ENCODE peak calls at places on chromosomes 12 and 14, in four cellular contexts. One of them, this sample, is unnamed.

GRCh38 chr12:87995581-87996178 is 33.5 kb downstream of the C12orf50 start:
- DNase-seq in brain microvascular endothelial cell: peak; percentile 67
- DNase-seq in lung: peak; percentile 51
- DNase-seq in choroid plexus epithelial cell: peak; percentile 89
- DNase-seq in this sample: peak; percentile 44

GRCh38 chr14:67879026-67879425 is 59.4 kb downstream of the RAD51B start:
- DNase-seq in brain microvascular endothelial cell: no peak
- DNase-seq in lung: no peak
- DNase-seq in choroid plexus epithelial cell: no peak
- DNase-seq in this sample: no peak

GRCh38 chr14:55832122-55832911 is 252.3 kb downstream of the KTN1 start:
- DNase-seq in brain microvascular endothelial cell: peak; percentile 11
- DNase-seq in lung: no peak
- DNase-seq in choroid plexus epithelial cell: peak; percentile 37
- DNase-seq in this sample: no peak

GRCh38 chr14:74346341-74346740 is 1.9 kb upstream of the VRTN start:
- DNase-seq in brain microvascular endothelial cell: no peak
- DNase-seq in lung: no peak
- DNase-seq in choroid plexus epithelial cell: no peak
- DNase-seq in this sample: no peak

GRCh38 chr12:126042286-126042685 is 977.1 kb downstream of the AACS start:
- DNase-seq in brain microvascular endothelial cell: no peak
- DNase-seq in lung: no peak
- DNase-seq in choroid plexus epithelial cell: no peak
- DNase-seq in this sample: no peak

GRCh38 chr14:67428501-67429031 is 16.6 kb upstream of the PLEK2 start:
- DNase-seq in brain microvascular endothelial cell: peak; percentile 55
- DNase-seq in lung: no peak
- DNase-seq in choroid plexus epithelial cell: peak; percentile 79
- DNase-seq in this sample: peak; percentile 66

GRCh38 chr12:96153131-96153724 is 40.9 kb upstream of the ELK3 start:
- DNase-seq in brain microvascular endothelial cell: no peak
- DNase-seq in lung: no peak
- DNase-seq in choroid plexus epithelial cell: no peak
- DNase-seq in this sample: no peak

GRCh38 chr12:87793134-87793533 is 236.1 kb downstream of the C12orf50 start:
- DNase-seq in brain microvascular endothelial cell: peak; percentile 78
- DNase-seq in lung: no peak
- DNase-seq in choroid plexus epithelial cell: peak; percentile 74
- DNase-seq in this sample: peak; percentile 35

GRCh38 chr12:2284321-2284813 is 231.6 kb downstream of the CACNA1C start:
- DNase-seq in brain microvascular endothelial cell: peak; percentile 37
- DNase-seq in lung: no peak
- DNase-seq in choroid plexus epithelial cell: peak; percentile 87
- DNase-seq in this sample: peak; percentile 66

GRCh38 chr12:44972746-44973421 is 78.0 kb downstream of the DBX2 start:
- DNase-seq in brain microvascular endothelial cell: no peak
- DNase-seq in lung: no peak
- DNase-seq in choroid plexus epithelial cell: peak; percentile 2
- DNase-seq in this sample: peak; percentile 3

GRCh38 chr12:53052419-53053222 is 2.8 kb downstream of the TNS2 start:
- DNase-seq in brain microvascular endothelial cell: peak; percentile 67
- DNase-seq in lung: peak; percentile 91
- DNase-seq in choroid plexus epithelial cell: peak; percentile 91
- DNase-seq in this sample: peak; percentile 81

GRCh38 chr12:131049569-131050339 is 96.0 kb downstream of the ADGRD1 start:
- DNase-seq in brain microvascular endothelial cell: no peak
- DNase-seq in lung: no peak
- DNase-seq in choroid plexus epithelial cell: no peak
- DNase-seq in this sample: no peak

GRCh38 chr14:85948163-85948562 is 418.2 kb downstream of the FLRT2 start:
- DNase-seq in brain microvascular endothelial cell: no peak
- DNase-seq in lung: no peak
- DNase-seq in choroid plexus epithelial cell: no peak
- DNase-seq in this sample: no peak

GRCh38 chr14:103521438-103521961 is 1.1 kb downstream of the CKB start:
- DNase-seq in brain microvascular endothelial cell: no peak
- DNase-seq in lung: no peak
- DNase-seq in choroid plexus epithelial cell: no peak
- DNase-seq in this sample: no peak

GRCh38 chr12:15563683-15564082 is 225.5 kb downstream of the EPS8 start:
- DNase-seq in brain microvascular endothelial cell: peak; percentile 24
- DNase-seq in lung: no peak
- DNase-seq in choroid plexus epithelial cell: peak; percentile 68
- DNase-seq in this sample: peak; percentile 70

GRCh38 chr14:24938593-24938992 is 111.4 kb downstream of the STXBP6 start:
- DNase-seq in brain microvascular endothelial cell: no peak
- DNase-seq in lung: no peak
- DNase-seq in choroid plexus epithelial cell: peak; percentile 4
- DNase-seq in this sample: no peak

GRCh38 chr14:26132061-26132460 is 465.8 kb downstream of the NOVA1 start:
- DNase-seq in brain microvascular endothelial cell: peak; percentile 22
- DNase-seq in lung: no peak
- DNase-seq in choroid plexus epithelial cell: peak; percentile 68
- DNase-seq in this sample: no peak

GRCh38 chr12:46675736-46676135 is 150.1 kb downstream of the SLC38A4 start:
- DNase-seq in brain microvascular endothelial cell: peak; percentile 26
- DNase-seq in lung: no peak
- DNase-seq in choroid plexus epithelial cell: peak; percentile 67
- DNase-seq in this sample: peak; percentile 71

GRCh38 chr12:116749884-116750283 is 11.8 kb downstream of the RNFT2 start:
- DNase-seq in brain microvascular endothelial cell: no peak
- DNase-seq in lung: no peak
- DNase-seq in choroid plexus epithelial cell: no peak
- DNase-seq in this sample: no peak

GRCh38 chr12:115823635-115824034 is 453.9 kb downstream of the MED13L start:
- DNase-seq in brain microvascular endothelial cell: no peak
- DNase-seq in lung: no peak
- DNase-seq in choroid plexus epithelial cell: no peak
- DNase-seq in this sample: no peak

GRCh38 chr14:67317822-67318221 is 41.8 kb downstream of the ATP6V1D start:
- DNase-seq in brain microvascular endothelial cell: no peak
- DNase-seq in lung: no peak
- DNase-seq in choroid plexus epithelial cell: no peak
- DNase-seq in this sample: no peak

GRCh38 chr12:30323008-30323407 is 372.7 kb downstream of the IPO8 start:
- DNase-seq in brain microvascular endothelial cell: no peak
- DNase-seq in lung: no peak
- DNase-seq in choroid plexus epithelial cell: peak; percentile 4
- DNase-seq in this sample: peak; percentile 4
- TF ChIP-seq CTCF in brain microvascular endothelial cell: peak; percentile 21
- TF ChIP-seq CTCF in lung: no peak
- TF ChIP-seq CTCF in choroid plexus epithelial cell: peak; percentile 34
- TF ChIP-seq CTCF in this sample: no peak

DNA sequence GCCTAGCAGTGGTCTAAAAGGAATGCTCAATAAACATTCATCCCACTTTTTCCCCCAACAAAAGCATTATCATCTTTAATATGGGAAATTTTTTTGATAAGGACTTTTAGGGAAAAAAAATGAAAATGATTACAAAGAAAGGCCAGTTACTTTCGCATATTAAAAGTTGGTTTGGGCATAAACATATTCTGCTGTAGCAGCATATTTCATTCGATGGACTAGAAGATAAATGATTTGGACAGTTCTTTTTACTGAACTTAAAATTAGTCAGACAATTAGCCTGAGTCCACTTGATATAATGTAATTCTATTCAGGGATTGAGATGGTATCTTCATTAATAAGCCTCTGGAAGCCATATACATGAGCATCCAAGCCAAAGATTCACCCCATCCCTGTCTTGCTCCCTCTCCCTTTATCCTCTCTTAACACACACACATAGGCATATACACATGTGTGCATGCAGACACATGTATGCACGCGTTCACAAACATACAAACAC is 299.1 kb downstream of the NUAK1 start:
- DNase-seq in brain microvascular endothelial cell: no peak
- DNase-seq in lung: no peak
- DNase-seq in choroid plexus epithelial cell: no peak
- DNase-seq in this sample: no peak
- TF ChIP-seq CTCF in brain microvascular endothelial cell: no peak
- TF ChIP-seq CTCF in lung: no peak
- TF ChIP-seq CTCF in choroid plexus epithelial cell: no peak
- TF ChIP-seq CTCF in this sample: no peak

GRCh38 chr12:7108042-7108927 is 729 bp downstream of the C1RL start:
- DNase-seq in brain microvascular endothelial cell: peak; percentile 33
- DNase-seq in lung: peak; percentile 85
- DNase-seq in choroid plexus epithelial cell: peak; percentile 78
- DNase-seq in this sample: peak; percentile 92
- TF ChIP-seq CTCF in brain microvascular endothelial cell: no peak
- TF ChIP-seq CTCF in lung: no peak
- TF ChIP-seq CTCF in choroid plexus epithelial cell: no peak
- TF ChIP-seq CTCF in this sample: no peak

GRCh38 chr12:89782807-89783206 is 74.2 kb upstream of the ATP2B1 start:
- DNase-seq in brain microvascular endothelial cell: no peak
- DNase-seq in lung: no peak
- DNase-seq in choroid plexus epithelial cell: no peak
- DNase-seq in this sample: no peak
- TF ChIP-seq CTCF in brain microvascular endothelial cell: no peak
- TF ChIP-seq CTCF in lung: no peak
- TF ChIP-seq CTCF in choroid plexus epithelial cell: no peak
- TF ChIP-seq CTCF in this sample: no peak

GRCh38 chr12:19675361-19675760 is 236.1 kb downstream of the AEBP2 start:
- DNase-seq in brain microvascular endothelial cell: no peak
- DNase-seq in lung: no peak
- DNase-seq in choroid plexus epithelial cell: no peak
- DNase-seq in this sample: no peak

GRCh38 chr12:19683178-19683927 is 244.1 kb downstream of the AEBP2 start:
- DNase-seq in brain microvascular endothelial cell: peak; percentile 59
- DNase-seq in lung: no peak
- DNase-seq in choroid plexus epithelial cell: peak; percentile 76
- DNase-seq in this sample: peak; percentile 22

DNA sequence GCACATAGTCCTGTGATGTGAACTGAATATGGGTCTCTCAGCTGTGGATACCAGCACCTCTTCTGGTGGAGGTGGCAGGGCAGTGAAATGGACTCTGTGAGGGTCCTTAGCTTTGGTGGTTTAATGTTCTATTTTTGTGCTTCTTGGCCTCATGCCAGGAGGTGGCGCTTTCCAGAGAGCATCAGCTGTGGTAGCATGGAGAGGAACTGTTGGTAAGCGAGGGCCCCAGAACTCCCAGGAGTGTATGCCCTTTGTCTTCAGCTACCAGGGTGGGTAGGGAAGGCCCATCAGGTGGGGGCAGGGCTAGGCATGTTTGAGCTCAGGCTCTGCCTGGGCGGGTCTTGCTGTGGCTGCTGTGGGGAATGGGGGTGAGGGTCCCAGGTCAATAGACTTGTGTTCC is 241.7 kb downstream of the AEBP2 start:
- DNase-seq in brain microvascular endothelial cell: no peak
- DNase-seq in lung: no peak
- DNase-seq in choroid plexus epithelial cell: no peak
- DNase-seq in this sample: no peak
- TF ChIP-seq CTCF in brain microvascular endothelial cell: no peak
- TF ChIP-seq CTCF in lung: no peak
- TF ChIP-seq CTCF in choroid plexus epithelial cell: no peak
- TF ChIP-seq CTCF in this sample: no peak

GRCh38 chr12:93896962-93897361 is 219.8 kb downstream of the CRADD start:
- DNase-seq in brain microvascular endothelial cell: no peak
- DNase-seq in lung: no peak
- DNase-seq in choroid plexus epithelial cell: no peak
- DNase-seq in this sample: no peak

GRCh38 chr12:93895096-93895460 is 217.9 kb downstream of the CRADD start:
- DNase-seq in brain microvascular endothelial cell: no peak
- DNase-seq in lung: no peak
- DNase-seq in choroid plexus epithelial cell: peak; percentile 64
- DNase-seq in this sample: no peak

GRCh38 chr12:93892431-93893210 is 215.4 kb downstream of the CRADD start:
- DNase-seq in brain microvascular endothelial cell: no peak
- DNase-seq in lung: no peak
- DNase-seq in choroid plexus epithelial cell: no peak
- DNase-seq in this sample: no peak

GRCh38 chr12:93894391-93895095 is 217.4 kb downstream of the CRADD start:
- DNase-seq in brain microvascular endothelial cell: peak; percentile 24
- DNase-seq in lung: peak; percentile 43
- DNase-seq in choroid plexus epithelial cell: peak; percentile 70
- DNase-seq in this sample: peak; percentile 66

DNA sequence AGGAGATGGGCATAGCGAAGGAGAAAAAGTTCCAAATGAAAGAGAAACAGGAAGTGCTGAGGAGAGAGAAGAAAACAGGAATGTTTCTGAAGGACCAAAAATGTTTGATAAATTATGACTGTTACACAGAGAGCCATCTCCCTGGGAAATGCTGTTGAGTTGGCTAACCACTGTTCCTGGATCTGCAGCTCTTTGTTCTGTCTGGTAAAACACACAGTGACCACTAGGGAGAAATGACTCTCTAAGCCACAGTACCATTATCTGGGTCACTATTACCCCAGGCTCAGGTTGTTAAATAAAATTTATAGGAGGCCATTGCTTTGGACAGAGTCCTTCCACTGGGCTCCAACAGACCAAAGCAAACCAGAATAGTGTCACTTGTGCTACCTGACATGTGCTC is 219.3 kb downstream of the CRADD start:
- DNase-seq in brain microvascular endothelial cell: no peak
- DNase-seq in lung: no peak
- DNase-seq in choroid plexus epithelial cell: peak; percentile 19
- DNase-seq in this sample: no peak
- TF ChIP-seq CTCF in brain microvascular endothelial cell: peak; percentile 35
- TF ChIP-seq CTCF in lung: no peak
- TF ChIP-seq CTCF in choroid plexus epithelial cell: peak; percentile 32
- TF ChIP-seq CTCF in this sample: no peak

GRCh38 chr12:122935318-122935717 is 30.9 kb downstream of the ABCB9 start:
- DNase-seq in brain microvascular endothelial cell: no peak
- DNase-seq in lung: no peak
- DNase-seq in choroid plexus epithelial cell: no peak
- DNase-seq in this sample: no peak

GRCh38 chr12:122939151-122939550 is 27.1 kb downstream of the ABCB9 start:
- DNase-seq in brain microvascular endothelial cell: no peak
- DNase-seq in lung: no peak
- DNase-seq in choroid plexus epithelial cell: no peak
- DNase-seq in this sample: no peak

GRCh38 chr12:122937622-122938091 is 28.6 kb downstream of the ABCB9 start:
- DNase-seq in brain microvascular endothelial cell: no peak
- DNase-seq in lung: no peak
- DNase-seq in choroid plexus epithelial cell: no peak
- DNase-seq in this sample: peak; percentile 24

GRCh38 chr12:122932207-122932606 is 34.1 kb downstream of the ABCB9 start:
- DNase-seq in brain microvascular endothelial cell: no peak
- DNase-seq in lung: no peak
- DNase-seq in choroid plexus epithelial cell: no peak
- DNase-seq in this sample: no peak

GRCh38 chr12:122934722-122935121 is 31.5 kb downstream of the ABCB9 start:
- DNase-seq in brain microvascular endothelial cell: no peak
- DNase-seq in lung: no peak
- DNase-seq in choroid plexus epithelial cell: no peak
- DNase-seq in this sample: no peak
- TF ChIP-seq CTCF in brain microvascular endothelial cell: no peak
- TF ChIP-seq CTCF in lung: no peak
- TF ChIP-seq CTCF in choroid plexus epithelial cell: no peak
- TF ChIP-seq CTCF in this sample: no peak

This sample was measured in foreskin fibroblast.